ENCODE peak calls at places on chromosome 17, in nine cellular contexts. H is lung; A is neuronal stem cell; X is endodermal cell; E is prostate gland; U is psoas muscle; S is naive thymus-derived CD4-positive, alpha-beta T cell; V is ovary; W is spleen. I is an unnamed sample.
A peak's percentile ranks its signal among the peaks of the same experiment; 100 is the strongest.

GRCh38 chr17:41777579-41778188 is 8.8 kb downstream of the JUP start:
- DNase-seq in H (peak; percentile 72), A (no peak), X (no peak), E (peak; percentile 64), U (peak; percentile 68), S (no peak), V (peak; percentile 88), W (no peak), I (peak; percentile 42)

GRCh38 chr17:35865412-35866355 is 3.0 kb downstream of the HEATR9 start:
- DNase-seq in H (no peak), A (no peak), X (no peak), E (no peak), U (no peak), S (no peak), V (no peak), W (no peak), I (no peak)

GRCh38 chr17:60610481-60610880 is 10.5 kb downstream of the PPM1D start:
- DNase-seq in H (no peak), A (no peak), X (no peak), E (no peak), U (no peak), S (no peak), V (no peak), W (no peak), I (no peak)

GRCh38 chr17:42210046-42210445 is 15.8 kb upstream of the GHDC start:
- DNase-seq in H (no peak), A (no peak), X (no peak), E (no peak), U (no peak), S (no peak), V (no peak), W (no peak), I (no peak)

GRCh38 chr17:40909755-40910154 is 24.7 kb upstream of the KRT20 start:
- DNase-seq in H (no peak), A (no peak), X (no peak), E (peak; percentile 35), U (no peak), S (no peak), V (no peak), W (no peak), I (no peak)

GRCh38 chr17:33452797-33453196 is 159.7 kb upstream of the ASIC2 start:
- DNase-seq in H (no peak), A (no peak), X (peak; percentile 81), E (no peak), U (no peak), S (no peak), V (no peak), W (no peak), I (no peak)

GRCh38 chr17:60665602-60666001 is 12.0 kb upstream of the BCAS3 start:
- DNase-seq in H (no peak), A (no peak), X (no peak), E (no peak), U (no peak), S (no peak), V (no peak), W (no peak), I (no peak)

GRCh38 chr17:68011199-68011665 is 15.0 kb upstream of the C17orf58 start:
- DNase-seq in H (peak; percentile 57), A (peak; percentile 23), X (peak; percentile 96), E (no peak), U (peak; percentile 63), S (peak; percentile 28), V (no peak), W (peak; percentile 87), I (peak; percentile 60)

GRCh38 chr17:45256114-45256966 is 5.6 kb downstream of the SPATA32 start:
- DNase-seq in H (no peak), A (no peak), X (peak; percentile 85), E (no peak), U (no peak), S (no peak), V (no peak), W (no peak), I (no peak)

GRCh38 chr17:69250641-69251040 is 22.0 kb upstream of the ABCA10 start:
- DNase-seq in H (no peak), A (no peak), X (no peak), E (no peak), U (no peak), S (no peak), V (no peak), W (no peak), I (no peak)

GRCh38 chr17:27756467-27757371 is 43.6 kb downstream of the NOS2 start:
- DNase-seq in H (peak; percentile 50), A (peak; percentile 54), X (peak; percentile 91), E (peak; percentile 27), U (peak; percentile 36), S (no peak), V (peak; percentile 53), W (no peak), I (peak; percentile 23)

GRCh38 chr17:49994085-49995054 is 654 bp downstream of the DLX3 start:
- DNase-seq in H (no peak), A (no peak), X (peak; percentile 91), E (no peak), U (no peak), S (no peak), V (no peak), W (no peak), I (no peak)

GRCh38 chr17:75447951-75448856 is 8.2 kb upstream of the TMEM94 start:
- DNase-seq in H (no peak), A (no peak), X (no peak), E (no peak), U (no peak), S (no peak), V (no peak), W (no peak), I (no peak)

GRCh38 chr17:7840875-7841274 is 6.9 kb downstream of the KDM6B start:
- DNase-seq in H (no peak), A (no peak), X (no peak), E (no peak), U (no peak), S (no peak), V (no peak), W (no peak), I (no peak)

GRCh38 chr17:60252459-60252858 is 102.7 kb downstream of the CA4 start:
- DNase-seq in H (no peak), A (no peak), X (no peak), E (no peak), U (no peak), S (no peak), V (no peak), W (no peak), I (no peak)

GRCh38 chr17:4972322-4972721 is 4.7 kb upstream of the SPAG7 start:
- DNase-seq in H (no peak), A (no peak), X (no peak), E (no peak), U (no peak), S (no peak), V (no peak), W (no peak), I (no peak)

DNA sequence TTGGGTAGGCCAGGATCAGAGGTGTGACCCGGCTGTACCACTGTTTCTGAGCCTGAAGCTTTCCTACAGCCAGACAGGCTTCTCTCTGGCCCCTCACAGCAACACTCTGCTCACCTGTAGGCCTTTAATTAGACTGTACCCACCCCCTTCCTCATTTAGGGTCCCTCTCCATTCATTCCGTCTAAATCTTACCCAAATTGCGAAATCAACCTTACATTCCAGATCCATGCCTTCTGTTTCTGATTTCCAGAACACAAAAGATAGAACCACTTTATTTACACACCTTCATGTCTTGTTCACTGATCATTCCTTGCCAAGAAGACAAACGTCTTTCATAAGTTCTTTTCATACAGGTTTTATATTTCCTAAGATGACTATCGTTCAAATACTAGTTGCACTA is 160.8 kb downstream of the ZNF18 start:
- DNase-seq in H (no peak), A (no peak), X (no peak), E (no peak), U (no peak), S (no peak), V (no peak), W (no peak), I (no peak)
- H3K27ac ChIP-seq in H (no peak overlapping the region), A (no peak overlapping the region), X (no peak overlapping the region), E (no peak overlapping the region), U (no peak overlapping the region), S (no peak overlapping the region), V (no peak overlapping the region), W (no peak overlapping the region), I (no peak overlapping the region)

GRCh38 chr17:18921912-18922451 is 30.0 kb upstream of the SLC5A10 start:
- DNase-seq in H (no peak), A (no peak), X (no peak), E (no peak), U (no peak), S (no peak), V (no peak), W (no peak), I (no peak)

GRCh38 chr17:18917506-18918032 is 34.4 kb upstream of the SLC5A10 start:
- DNase-seq in H (no peak), A (no peak), X (no peak), E (no peak), U (no peak), S (no peak), V (no peak), W (no peak), I (no peak)

GRCh38 chr17:18919963-18920362 is 32.0 kb upstream of the SLC5A10 start:
- DNase-seq in H (no peak), A (no peak), X (no peak), E (no peak), U (no peak), S (no peak), V (no peak), W (no peak), I (no peak)

GRCh38 chr17:18921485-18921884 is 30.5 kb upstream of the SLC5A10 start:
- DNase-seq in H (no peak), A (no peak), X (no peak), E (no peak), U (no peak), S (no peak), V (no peak), W (no peak), I (no peak)

GRCh38 chr17:18920911-18921441 is 31.0 kb upstream of the SLC5A10 start:
- DNase-seq in H (no peak), A (no peak), X (no peak), E (no peak), U (no peak), S (no peak), V (no peak), W (no peak), I (no peak)
- H3K27ac ChIP-seq in H (no peak overlapping the region), A (no peak overlapping the region), X (no peak overlapping the region), E (no peak overlapping the region), U (no peak overlapping the region), S (peak overlapping the region; percentile 44), V (no peak overlapping the region), W (no peak overlapping the region), I (no peak overlapping the region)

DNA sequence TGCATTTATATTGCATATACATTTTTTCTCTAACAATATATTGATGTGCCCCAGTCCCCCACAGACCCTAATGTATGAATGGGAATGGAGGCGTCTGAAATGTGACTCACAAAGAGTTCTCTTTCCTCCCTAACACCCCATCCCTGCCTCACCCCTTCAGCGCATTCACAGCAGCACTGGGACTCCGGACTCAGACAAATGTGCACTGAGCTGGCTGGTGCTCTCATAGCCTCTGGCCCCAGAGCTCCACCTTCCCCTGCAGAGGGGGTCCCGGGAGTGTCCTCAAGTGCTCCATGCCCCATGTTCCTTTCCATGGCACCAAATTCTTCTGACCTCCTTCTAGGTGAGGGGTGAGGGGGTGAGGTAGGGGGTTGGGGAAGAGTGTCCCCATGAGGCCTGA is 20.6 kb downstream of the NPTX1 start:
- DNase-seq in H (no peak), A (no peak), X (no peak), E (no peak), U (no peak), S (no peak), V (no peak), W (no peak), I (no peak)
- H3K27ac ChIP-seq in H (no peak overlapping the region), A (no peak overlapping the region), X (no peak overlapping the region), E (peak overlapping the region; percentile 96), U (peak overlapping the region; percentile 98), S (peak overlapping the region; percentile 100), V (peak overlapping the region; percentile 98), W (peak overlapping the region; percentile 99), I (no peak overlapping the region)

GRCh38 chr17:2202302-2202995 is 101.1 kb downstream of the SMG6 start:
- DNase-seq in H (no peak), A (no peak), X (no peak), E (no peak), U (no peak), S (no peak), V (peak; percentile 8), W (no peak), I (no peak)
- H3K27ac ChIP-seq in H (no peak overlapping the region), A (no peak overlapping the region), X (no peak overlapping the region), E (no peak overlapping the region), U (peak overlapping the region; percentile 13), S (peak overlapping the region; percentile 16), V (peak overlapping the region; percentile 18), W (no peak overlapping the region), I (no peak overlapping the region)